ENCODE peak calls at places on chromosomes 5 and 9, in nine cellular contexts. B is uterus, U is heart left ventricle, Y is upper lobe of right lung, L is transverse colon, Z is tibial artery, X is small intestine, W is stomach, Q is heart right ventricle. C is an unnamed sample.

GRCh38 chr5:33118761-33119415 is 321.9 kb upstream of the TARS1 start:
- DNase-seq in B (no peak), U (no peak), Y (no peak), L (no peak), Z (no peak), X (no peak), W (no peak), Q (no peak), C (no peak)

GRCh38 chr9:95666096-95666784 is 149.5 kb upstream of the PTCH1 start:
- DNase-seq in B (no peak), U (no peak), Y (no peak), L (no peak), Z (no peak), X (no peak), W (no peak), Q (no peak), C (no peak)

GRCh38 chr9:106481003-106481614 is 381.9 kb upstream of the ZNF462 start:
- DNase-seq in B (no peak), U (no peak), Y (no peak), L (no peak), Z (no peak), X (no peak), W (no peak), Q (no peak), C (no peak)

GRCh38 chr9:108742191-108742590 is 113.6 kb downstream of the ACTL7B start:
- DNase-seq in B (no peak), U (no peak), Y (no peak), L (no peak), Z (no peak), X (no peak), W (no peak), Q (no peak), C (no peak)

GRCh38 chr5:91207248-91207647 is 175.9 kb downstream of the ARRDC3 start:
- DNase-seq in B (no peak), U (no peak), Y (no peak), L (no peak), Z (no peak), X (no peak), W (no peak), Q (no peak), C (no peak)

GRCh38 chr5:178442361-178443256 is 147.6 kb downstream of the COL23A1 start:
- DNase-seq in B (no peak), U (no peak), Y (no peak), L (no peak), Z (no peak), X (no peak), W (no peak), Q (no peak), C (no peak)

GRCh38 chr9:96486351-96487029 is 36.5 kb downstream of the HABP4 start:
- DNase-seq in B (peak; percentile 65), U (peak; percentile 87), Y (peak; percentile 79), L (peak; percentile 25), Z (peak; percentile 79), X (no peak), W (peak; percentile 79), Q (peak; percentile 75), C (no peak)

GRCh38 chr5:175694371-175695160 is 36.7 kb downstream of the HRH2 start:
- DNase-seq in B (no peak), U (no peak), Y (no peak), L (no peak), Z (no peak), X (peak; percentile 64), W (no peak), Q (no peak), C (no peak)

GRCh38 chr9:92094655-92095054 is 20.6 kb downstream of the SPTLC1 start:
- DNase-seq in B (no peak), U (no peak), Y (no peak), L (no peak), Z (no peak), X (no peak), W (no peak), Q (no peak), C (no peak)

GRCh38 chr9:101705135-101705661 is 33.2 kb downstream of the GRIN3A start:
- DNase-seq in B (no peak), U (peak; percentile 27), Y (no peak), L (peak; percentile 77), Z (no peak), X (peak; percentile 65), W (no peak), Q (no peak), C (peak; percentile 12)
- H3K27ac ChIP-seq in B (no peak overlapping the region), U (no peak overlapping the region), Y (no peak overlapping the region), L (peak overlapping the region; percentile 71), Z (no peak overlapping the region), X (peak overlapping the region; percentile 46), W (no peak overlapping the region), Q (no peak overlapping the region), C (no peak overlapping the region)

GRCh38 chr5:150622157-150622556 is 18.3 kb upstream of the SYNPO start:
- DNase-seq in B (no peak), U (no peak), Y (no peak), L (no peak), Z (no peak), X (no peak), W (no peak), Q (no peak), C (no peak)
- H3K27ac ChIP-seq in B (no peak overlapping the region), U (peak overlapping the region; percentile 100), Y (no peak overlapping the region), L (no peak overlapping the region), Z (peak overlapping the region; percentile 100), X (no peak overlapping the region), W (no peak overlapping the region), Q (peak overlapping the region; percentile 99), C (peak overlapping the region; percentile 76)

GRCh38 chr5:108366500-108366899 is 15.4 kb downstream of the FBXL17 start:
- DNase-seq in B (no peak), U (no peak), Y (no peak), L (no peak), Z (no peak), X (no peak), W (no peak), Q (no peak), C (no peak)

GRCh38 chr5:108371263-108371662 is 10.6 kb downstream of the FBXL17 start:
- DNase-seq in B (no peak), U (no peak), Y (no peak), L (no peak), Z (no peak), X (no peak), W (no peak), Q (no peak), C (no peak)

GRCh38 chr5:108369167-108369566 is 12.7 kb downstream of the FBXL17 start:
- DNase-seq in B (no peak), U (no peak), Y (no peak), L (no peak), Z (no peak), X (no peak), W (no peak), Q (no peak), C (no peak)

GRCh38 chr5:108372369-108372768 is 9.5 kb downstream of the FBXL17 start:
- DNase-seq in B (no peak), U (no peak), Y (no peak), L (no peak), Z (no peak), X (no peak), W (no peak), Q (no peak), C (no peak)

GRCh38 chr5:108367679-108368334 is 14.1 kb downstream of the FBXL17 start:
- DNase-seq in B (no peak), U (no peak), Y (no peak), L (no peak), Z (no peak), X (no peak), W (no peak), Q (no peak), C (no peak)
- H3K27ac ChIP-seq in B (no peak overlapping the region), U (no peak overlapping the region), Y (no peak overlapping the region), L (no peak overlapping the region), Z (no peak overlapping the region), X (no peak overlapping the region), W (no peak overlapping the region), Q (no peak overlapping the region), C (no peak overlapping the region)

DNA sequence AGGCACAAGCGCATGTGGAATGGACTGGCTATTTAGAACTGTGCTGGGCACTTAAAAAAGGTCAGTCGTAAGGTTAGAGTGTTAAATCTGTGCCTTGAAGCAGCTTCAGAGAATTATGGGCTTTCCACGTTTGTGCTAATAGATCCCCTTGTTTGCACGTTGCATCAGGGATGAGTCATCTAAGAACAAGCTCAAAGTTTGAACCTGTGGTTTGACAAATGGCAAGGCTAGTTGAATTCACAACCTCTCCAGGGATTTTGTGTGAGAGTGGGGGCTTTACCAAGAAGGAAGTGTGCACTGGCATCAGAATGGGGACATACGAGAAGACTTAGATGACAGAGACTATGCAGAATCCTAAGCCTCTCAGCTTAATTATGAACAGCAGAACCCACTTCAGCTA is 249.6 kb downstream of the IRX1 start:
- DNase-seq in B (no peak), U (no peak), Y (no peak), L (no peak), Z (no peak), X (no peak), W (no peak), Q (no peak), C (no peak)
- H3K27ac ChIP-seq in B (no peak overlapping the region), U (no peak overlapping the region), Y (no peak overlapping the region), L (no peak overlapping the region), Z (no peak overlapping the region), X (no peak overlapping the region), W (no peak overlapping the region), Q (no peak overlapping the region), C (no peak overlapping the region)

GRCh38 chr9:133371261-133371711 is 4.6 kb downstream of the SURF4 start:
- DNase-seq in B (no peak), U (no peak), Y (no peak), L (no peak), Z (no peak), X (no peak), W (no peak), Q (no peak), C (peak; percentile 20)
- H3K27ac ChIP-seq in B (no peak overlapping the region), U (peak overlapping the region; percentile 19), Y (peak overlapping the region; percentile 55), L (peak overlapping the region; percentile 69), Z (no peak overlapping the region), X (peak overlapping the region; percentile 69), W (peak overlapping the region; percentile 63), Q (no peak overlapping the region), C (no peak overlapping the region)

GRCh38 chr9:132639322-132639721 is 30.5 kb downstream of the DDX31 start:
- DNase-seq in B (no peak), U (no peak), Y (no peak), L (peak; percentile 66), Z (no peak), X (peak; percentile 23), W (no peak), Q (no peak), C (no peak)
- H3K27ac ChIP-seq in B (no peak overlapping the region), U (no peak overlapping the region), Y (no peak overlapping the region), L (peak overlapping the region; percentile 13), Z (no peak overlapping the region), X (no peak overlapping the region), W (no peak overlapping the region), Q (no peak overlapping the region), C (no peak overlapping the region)

GRCh38 chr5:150515446-150515845 is 7.5 kb downstream of the NDST1 start:
- DNase-seq in B (peak; percentile 71), U (no peak), Y (no peak), L (no peak), Z (peak; percentile 67), X (no peak), W (no peak), Q (no peak), C (no peak)
- H3K27ac ChIP-seq in B (peak overlapping the region; percentile 71), U (peak overlapping the region; percentile 79), Y (peak overlapping the region; percentile 47), L (peak overlapping the region; percentile 71), Z (peak overlapping the region; percentile 75), X (peak overlapping the region; percentile 65), W (peak overlapping the region; percentile 82), Q (peak overlapping the region; percentile 78), C (no peak overlapping the region)

C was measured in caudate nucleus.